ENCODE peak calls at places on chromosome 15, in six cellular contexts. T is heart left ventricle, U is uterus, C is adrenal gland, A is breast epithelium, O is NB4. V is an unnamed sample.

GRCh38 chr15:81643773-81644172 is 269.8 kb upstream of the TMC3 start:
- DNase-seq in C (no peak), A (no peak), U (no peak), O (no peak), T (no peak), V (no peak)

GRCh38 chr15:35740761-35741160 is 194.8 kb upstream of the DPH6 start:
- DNase-seq in C (no peak), T (no peak), A (no peak), O (no peak), U (no peak), V (no peak)

GRCh38 chr15:74982183-74982582 is 13.2 kb upstream of the SCAMP5 start:
- DNase-seq in U (no peak), C (no peak), O (peak; percentile 79), T (no peak), A (no peak), V (no peak)

GRCh38 chr15:70501121-70501727 is 262.1 kb downstream of the UACA start:
- DNase-seq in U (no peak), A (no peak), C (no peak), T (no peak), O (no peak), V (no peak)

GRCh38 chr15:81843226-81843625 is 202.6 kb downstream of the MEX3B start:
- DNase-seq in O (no peak), U (no peak), A (no peak), C (no peak), T (no peak), V (no peak)

GRCh38 chr15:92914768-92915221 is 14.7 kb downstream of the CHD2 start:
- DNase-seq in O (peak; percentile 62), C (no peak), A (no peak), U (no peak), T (no peak), V (no peak)

GRCh38 chr15:97959738-97960363 is 652 bp upstream of the ARRDC4 start:
- DNase-seq in O (no peak), A (no peak), C (no peak), T (no peak), U (no peak), V (no peak)

GRCh38 chr15:59315914-59316428 is 56.7 kb downstream of the MYO1E start:
- DNase-seq in A (no peak), C (no peak), T (no peak), U (no peak), O (no peak), V (peak; percentile 67)

GRCh38 chr15:99909914-99910313 is 176.7 kb upstream of the LYSMD4 start:
- DNase-seq in A (no peak), T (no peak), U (no peak), C (no peak), O (peak; percentile 50), V (peak; percentile 83)

GRCh38 chr15:39589815-39590644 is 9.2 kb downstream of the THBS1 start:
- DNase-seq in A (no peak), O (no peak), U (no peak), C (no peak), T (no peak), V (no peak)
- TF ChIP-seq POLR2A in A (no peak), O (no peak), U (no peak), C (no peak), T (no peak), V (no peak)

DNA sequence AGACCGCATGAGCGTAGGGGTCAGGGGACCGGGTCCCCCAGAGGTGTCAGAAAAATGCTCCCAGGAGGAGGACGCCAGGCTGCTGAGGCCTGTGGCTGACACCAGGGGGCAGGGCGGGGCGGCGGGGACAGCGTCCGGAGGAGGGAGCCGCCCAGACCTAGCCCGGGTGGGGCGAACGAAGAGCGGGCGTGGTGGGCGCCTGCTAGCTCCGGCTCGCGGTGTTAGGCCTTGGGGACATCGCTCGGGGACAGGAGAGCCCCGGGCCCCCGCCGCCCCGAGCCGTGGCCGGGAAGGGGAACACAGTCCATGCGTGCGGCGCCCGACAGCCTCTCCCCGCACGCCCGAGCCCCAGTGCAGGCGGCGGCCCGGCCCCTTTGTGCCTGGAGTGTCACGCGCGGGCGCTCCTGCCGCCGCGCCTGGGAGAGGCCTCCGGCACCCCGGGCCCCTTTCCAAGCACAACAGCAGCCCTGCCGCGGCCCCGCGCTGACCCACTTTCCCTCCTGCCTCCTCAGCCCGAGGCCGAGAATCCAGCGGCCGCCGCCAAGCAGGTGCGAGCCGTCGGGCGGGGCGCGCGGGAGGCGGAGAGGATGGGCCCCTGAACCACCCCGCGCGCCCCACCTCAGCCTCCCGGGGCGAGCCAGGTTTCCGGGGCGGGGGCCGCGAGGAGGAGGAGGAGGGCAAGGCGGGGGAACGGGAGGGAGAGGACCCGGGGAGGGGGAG is 111.0 kb upstream of the KLF13 start:
- DNase-seq in U (peak; percentile 69), T (peak; percentile 88), O (peak; percentile 91), C (peak; percentile 72), A (peak; percentile 88), V (peak; percentile 95)
- TF ChIP-seq POLR2A in U (peak; percentile 42), T (no peak), O (peak; percentile 19), C (no peak), A (no peak), V (no peak)

GRCh38 chr15:64825431-64826294 is at the start of gene PIF1:
- DNase-seq in A (peak; percentile 81), O (peak; percentile 99), U (peak; percentile 87), T (peak; percentile 91), C (peak; percentile 96), V (peak; percentile 93)
- TF ChIP-seq POLR2A in A (peak; percentile 21), O (peak; percentile 79), U (peak; percentile 78), T (peak; percentile 72), C (peak; percentile 89), V (peak; percentile 80)

DNA sequence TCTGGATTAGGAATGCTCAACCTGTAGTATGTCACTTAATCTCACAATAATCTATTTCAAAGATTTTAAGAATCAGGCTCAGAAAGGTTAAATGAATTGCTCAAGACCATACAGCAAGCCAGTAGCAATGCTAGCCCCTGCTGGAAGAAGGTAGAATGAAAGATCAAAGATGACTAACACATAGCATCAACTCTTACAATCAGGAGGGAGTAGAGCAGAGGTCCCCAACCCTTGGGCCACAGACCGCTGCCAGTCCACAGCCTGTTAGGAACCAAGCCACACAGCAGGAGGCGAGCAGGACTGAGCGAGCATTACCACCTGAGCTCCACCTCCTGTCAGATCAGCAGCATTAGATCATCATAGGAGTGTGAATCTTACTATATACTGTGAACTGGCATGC is 15.5 kb upstream of the GATM start:
- DNase-seq in C (no peak), O (peak; percentile 12), T (no peak), U (no peak), A (no peak), V (no peak)
- TF ChIP-seq POLR2A in C (no peak), O (no peak), T (no peak), U (no peak), A (no peak), V (no peak)

GRCh38 chr15:67103021-67103420 is 37.6 kb downstream of the SMAD3 start:
- DNase-seq in A (no peak), U (no peak), O (no peak), T (no peak), C (no peak), V (no peak)

GRCh38 chr15:67100124-67100791 is 34.9 kb downstream of the SMAD3 start:
- DNase-seq in A (no peak), O (no peak), T (no peak), C (no peak), U (no peak), V (no peak)

GRCh38 chr15:67098768-67099282 is 33.4 kb downstream of the SMAD3 start:
- DNase-seq in T (no peak), U (no peak), A (no peak), O (no peak), C (no peak), V (no peak)

GRCh38 chr15:67101981-67102929 is 36.9 kb downstream of the SMAD3 start:
- DNase-seq in O (no peak), U (no peak), A (no peak), C (no peak), T (no peak), V (no peak)

DNA sequence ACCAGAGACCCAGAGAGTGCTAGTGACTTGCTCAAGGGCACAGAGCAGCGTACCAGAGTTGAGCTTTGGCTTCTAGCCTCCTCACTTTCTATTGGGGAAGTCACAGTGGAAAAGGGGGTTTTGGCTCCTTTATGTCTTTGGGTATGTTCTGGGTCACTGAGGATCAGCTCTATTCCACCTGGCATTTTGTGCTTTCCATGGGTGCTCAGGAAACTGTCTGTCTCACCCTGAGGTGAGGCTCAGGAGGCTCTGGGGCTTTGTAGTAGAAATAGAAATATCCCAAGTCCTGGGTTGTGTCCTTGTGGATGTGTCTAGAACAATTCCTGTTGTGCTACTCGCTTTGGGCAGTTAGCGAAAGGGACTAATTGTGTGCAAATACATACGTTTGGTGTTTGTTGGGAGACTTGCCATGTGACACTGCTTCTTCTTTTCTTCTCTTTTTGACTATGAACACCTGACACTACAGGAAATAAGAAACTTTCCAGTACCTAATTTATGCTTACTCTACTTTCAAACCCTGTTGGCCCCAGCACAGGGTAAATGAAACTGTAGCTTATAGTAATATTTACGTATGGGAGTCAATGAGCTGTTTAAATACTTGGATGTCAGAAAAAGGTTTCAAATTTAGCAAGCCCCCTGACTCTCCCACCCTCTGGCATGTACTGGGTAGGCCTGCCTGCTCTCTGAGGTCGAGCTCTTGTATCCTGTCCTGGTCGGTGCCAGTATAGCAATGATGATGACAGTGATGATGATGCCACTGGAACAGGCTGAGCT is 35.6 kb downstream of the SMAD3 start:
- DNase-seq in O (no peak), A (no peak), U (no peak), T (no peak), C (no peak), V (no peak)
- TF ChIP-seq POLR2A in O (no peak), A (no peak), U (no peak), T (no peak), C (no peak), V (no peak)

V was measured in thyroid gland.